ENCODE peak calls at places on chromosomes 12 and 14, in eight cellular contexts. E, N, D, P, L, G, V and S are unnamed samples.

GRCh38 chr12:107554941-107555340 is 130.7 kb upstream of the PWP1 start:
- DNase-seq in V (no peak), D (no peak), P (no peak), E (no peak), L (no peak), N (no peak), G (no peak), S (peak; percentile 75)

GRCh38 chr12:77946541-77947021 is 115.9 kb downstream of the NAV3 start:
- DNase-seq in E (no peak), N (no peak), D (no peak), V (no peak), L (no peak), G (no peak), P (no peak), S (no peak)

GRCh38 chr12:72540811-72541210 is 268.6 kb downstream of the TRHDE start:
- DNase-seq in V (no peak), P (no peak), G (no peak), N (no peak), D (no peak), E (no peak), L (no peak), S (no peak)

GRCh38 chr14:38206689-38207088 is 1.0 kb upstream of the SSTR1 start:
- DNase-seq in E (no peak), P (no peak), V (no peak), N (no peak), G (no peak), D (no peak), L (no peak), S (no peak)

GRCh38 chr12:69688496-69689427 is 10.3 kb downstream of the BEST3 start:
- DNase-seq in V (peak; percentile 50), N (peak; percentile 51), G (peak; percentile 68), P (peak; percentile 64), L (peak; percentile 68), D (peak; percentile 66), E (peak; percentile 6), S (peak; percentile 90)

GRCh38 chr14:31930493-31931225 is 146.4 kb upstream of the ARHGAP5 start:
- DNase-seq in D (no peak), E (no peak), L (no peak), N (no peak), G (no peak), V (no peak), P (no peak), S (no peak)

GRCh38 chr14:53509845-53510244 is 356.7 kb upstream of the DDHD1 start:
- DNase-seq in G (no peak), L (no peak), E (no peak), N (peak; percentile 51), D (peak; percentile 77), P (peak; percentile 27), V (peak; percentile 69), S (no peak)

GRCh38 chr14:79265366-79265765 is 945.9 kb downstream of the DIO2 start:
- DNase-seq in D (no peak), G (no peak), L (no peak), P (no peak), N (no peak), V (no peak), E (no peak), S (no peak)

GRCh38 chr12:182381-182883 is 31.5 kb downstream of the SLC6A12 start:
- DNase-seq in D (no peak), E (no peak), N (peak; percentile 42), V (no peak), G (no peak), P (peak; percentile 7), L (no peak), S (peak; percentile 64)

GRCh38 chr12:9649532-9649940 is 20.0 kb upstream of the CLEC2D start:
- DNase-seq in G (no peak), L (peak; percentile 20), D (no peak), N (no peak), P (no peak), V (no peak), E (no peak), S (peak; percentile 16)

GRCh38 chr14:77268989-77269595 is 1.9 kb downstream of the NGB start:
- DNase-seq in L (no peak), D (no peak), N (no peak), V (no peak), P (no peak), E (no peak), G (no peak), S (peak; percentile 31)

GRCh38 chr14:94127330-94127729 is 2.1 kb downstream of the IFI27L2 start:
- DNase-seq in L (no peak), D (no peak), V (no peak), N (no peak), P (no peak), G (no peak), E (no peak), S (no peak)

GRCh38 chr12:98745578-98746391 is 100.7 kb downstream of the APAF1 start:
- DNase-seq in N (no peak), G (no peak), E (no peak), P (peak; percentile 29), V (peak; percentile 18), L (peak; percentile 26), D (no peak), S (no peak)

GRCh38 chr14:50756300-50756699 is 74.7 kb downstream of the NIN start:
- DNase-seq in L (no peak), P (no peak), N (no peak), V (no peak), G (no peak), E (no peak), D (no peak), S (no peak)

GRCh38 chr12:3912863-3913262 is 39.7 kb upstream of the PARP11 start:
- DNase-seq in G (no peak), L (no peak), V (no peak), P (no peak), N (no peak), D (no peak), E (no peak), S (no peak)

GRCh38 chr14:39025250-39025809 is 77.7 kb downstream of the SEC23A start:
- DNase-seq in N (no peak), P (no peak), D (no peak), G (no peak), E (no peak), V (no peak), L (no peak), S (no peak)

GRCh38 chr12:31702047-31702446 is 26.8 kb downstream of the AMN1 start:
- DNase-seq in D (no peak), L (peak; percentile 42), N (no peak), E (no peak), V (no peak), G (no peak), P (no peak), S (no peak)

DNA sequence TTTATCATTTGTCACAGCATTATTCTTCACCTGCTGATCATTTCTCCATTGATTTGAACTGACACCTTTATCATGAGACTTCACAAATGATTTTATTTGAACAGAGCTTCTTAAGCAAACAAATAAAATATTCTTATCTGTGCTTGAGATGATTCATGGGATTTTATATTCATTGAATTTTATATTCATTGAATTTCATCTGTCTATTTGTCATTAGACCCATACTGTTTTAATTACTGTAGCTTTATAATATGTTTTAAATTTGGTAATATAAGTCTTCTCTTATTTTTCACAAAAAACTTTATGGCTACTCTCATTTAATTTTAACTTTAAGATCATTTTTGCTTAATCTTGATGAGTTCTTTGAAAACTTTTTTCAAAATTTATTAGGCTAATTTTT is 777.4 kb upstream of the TBX3 start:
- DNase-seq in G (no peak), E (no peak), N (no peak), L (no peak), V (no peak), P (no peak), D (no peak), S (no peak)
- H3K27ac ChIP-seq in G (no peak overlapping the region), E (no peak overlapping the region), N (no peak overlapping the region), L (no peak overlapping the region), V (no peak overlapping the region), P (no peak overlapping the region), D (no peak overlapping the region), S (no peak overlapping the region)

DNA sequence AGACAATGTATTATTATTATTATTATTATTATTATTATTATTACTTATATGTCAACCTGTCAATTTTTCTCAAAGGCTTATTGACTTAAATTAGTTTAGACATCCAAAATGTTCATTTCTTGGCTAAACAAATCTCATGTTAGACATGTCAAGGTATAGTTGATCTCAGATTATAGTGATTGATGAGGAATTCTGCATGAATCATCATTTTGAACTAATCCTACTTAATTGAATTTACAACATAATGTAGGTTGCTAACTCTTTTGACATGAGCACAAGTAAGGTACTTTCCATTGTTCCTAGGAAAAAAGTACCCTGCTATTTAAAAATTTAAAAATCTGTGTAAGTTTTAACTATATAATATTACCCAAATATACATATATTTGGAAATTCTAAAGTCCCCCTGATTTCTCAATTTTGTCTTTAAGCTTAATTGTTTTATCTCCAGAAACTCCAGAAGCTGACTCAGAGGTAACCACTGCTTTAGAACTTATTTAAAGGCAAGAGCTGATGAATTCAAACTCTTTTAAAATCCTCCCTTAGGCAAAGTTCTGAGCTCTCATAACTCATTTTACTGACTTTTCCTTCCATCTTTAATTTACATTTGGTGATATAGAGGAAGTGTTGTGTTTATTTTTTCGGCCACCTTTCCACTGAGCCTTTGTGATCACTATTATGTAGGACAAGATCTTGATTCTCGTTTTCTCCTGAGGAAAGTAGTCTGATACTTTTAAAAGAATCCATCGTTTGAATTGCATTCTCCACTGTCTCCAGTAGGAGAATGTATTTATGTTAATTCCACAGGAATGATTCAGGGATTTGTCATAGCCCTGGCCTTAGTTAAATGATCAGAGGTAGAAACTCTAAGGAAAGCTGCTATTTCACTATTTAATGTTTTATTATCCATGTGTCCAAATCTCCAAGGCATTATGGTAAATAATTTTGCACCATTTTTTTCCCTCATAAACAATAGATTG is 1304.5 kb downstream of the AACS start:
- DNase-seq in V (no peak), P (no peak), D (no peak), L (no peak), N (no peak), G (no peak), E (no peak), S (no peak)
- H3K27ac ChIP-seq in V (no peak overlapping the region), P (no peak overlapping the region), D (no peak overlapping the region), L (no peak overlapping the region), N (no peak overlapping the region), G (no peak overlapping the region), E (no peak overlapping the region), S (no peak overlapping the region)

DNA sequence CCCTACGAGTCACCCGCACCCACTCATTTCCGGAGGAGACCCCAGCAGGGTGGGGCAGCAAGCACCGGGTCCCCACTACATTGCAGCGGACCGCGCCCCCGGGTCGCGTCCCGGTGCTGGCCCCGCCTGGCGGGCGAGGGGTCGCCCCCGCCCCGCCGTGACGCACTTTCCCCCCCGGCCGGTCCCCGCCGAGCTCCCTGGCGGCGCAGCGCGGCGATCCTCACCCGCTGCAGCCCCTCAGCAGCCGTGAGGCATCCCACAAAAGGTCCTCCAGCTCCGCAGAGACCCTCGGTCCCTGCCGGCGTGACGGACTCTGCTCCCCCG is 106.0 kb downstream of the PRICKLE1 start:
- DNase-seq in D (no peak), N (no peak), P (peak; percentile 57), E (no peak), V (peak; percentile 49), G (no peak), L (no peak), S (peak; percentile 42)
- H3K27ac ChIP-seq in D (peak overlapping the region; percentile 40), N (peak overlapping the region; percentile 79), P (peak overlapping the region; percentile 94), E (no peak overlapping the region), V (peak overlapping the region; percentile 84), G (peak overlapping the region; percentile 88), L (no peak overlapping the region), S (peak overlapping the region; percentile 48)

DNA sequence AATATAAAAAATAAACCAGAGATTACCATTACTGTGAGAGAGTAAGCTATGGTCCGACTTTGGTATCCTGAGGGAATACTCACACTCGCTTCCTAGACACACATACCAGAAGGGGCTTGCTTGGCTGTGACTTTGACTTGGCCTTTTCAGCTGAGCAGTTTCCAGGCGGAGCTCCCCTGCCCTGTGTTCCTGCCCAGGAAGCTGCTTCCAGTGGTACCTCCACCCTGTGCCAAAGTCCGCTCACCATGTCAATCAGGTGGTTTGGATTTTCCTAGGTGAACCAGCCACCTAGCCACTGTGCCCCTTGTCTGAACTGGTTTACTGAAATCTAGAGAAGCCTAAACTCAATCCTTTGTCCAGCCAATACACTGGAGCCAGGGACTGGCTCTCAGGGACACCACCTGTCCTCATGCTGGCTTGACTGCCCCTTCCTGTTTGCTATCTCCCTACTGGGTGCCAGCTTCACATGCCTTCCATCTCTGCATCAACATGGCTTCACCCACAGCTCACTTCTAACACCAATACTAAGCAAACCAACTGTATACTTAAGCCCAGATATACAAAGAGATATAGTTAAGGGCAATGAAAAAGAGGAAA is 28.6 kb downstream of the MAX start:
- DNase-seq in D (no peak), E (no peak), V (no peak), N (no peak), G (no peak), P (no peak), L (no peak), S (no peak)
- H3K27ac ChIP-seq in D (no peak overlapping the region), E (peak overlapping the region; percentile 31), V (no peak overlapping the region), N (no peak overlapping the region), G (no peak overlapping the region), P (peak overlapping the region; percentile 89), L (no peak overlapping the region), S (no peak overlapping the region)